ENCODE peak calls at places on chromosomes 11 and 22, in seven cellular contexts. U is left cardiac atrium; V is HTR-8/SVneo; H is body of pancreas; N is Daoy; J is stimulated activated CD4-positive, alpha-beta T cell treated with anti-CD3 and anti-CD28 coated beads, TNF-alpha, amount 100 ng/mL, for 48 hours; D is frontal cortex. O is an unnamed sample.

GRCh38 chr11:131750152-131750551 is 379.7 kb downstream of the NTM start:
- DNase-seq in U (no peak), D (no peak), J (no peak), N (no peak), V (no peak), H (no peak), O (no peak)

GRCh38 chr22:33006220-33006954 is 51.8 kb downstream of the SYN3 start:
- DNase-seq in H (no peak), J (no peak), N (no peak), U (no peak), V (no peak), D (no peak), O (no peak)

GRCh38 chr22:37638351-37639069 is 959 bp upstream of the SH3BP1 start:
- DNase-seq in U (no peak), V (no peak), D (no peak), N (no peak), H (no peak), J (no peak), O (no peak)

GRCh38 chr11:62726156-62727006 is 876 bp downstream of the HNRNPUL2 start:
- DNase-seq in N (no peak), U (no peak), H (peak), J (peak), D (no peak), V (no peak), O (no peak)

GRCh38 chr22:22362939-22363338 is 118.4 kb downstream of the VPREB1 start:
- DNase-seq in D (no peak), V (no peak), H (no peak), U (no peak), N (no peak), J (no peak), O (no peak)

GRCh38 chr22:39546889-39547586 is 14.5 kb upstream of the RPS19BP1 start:
- DNase-seq in V (no peak), U (no peak), D (no peak), N (peak), J (no peak), H (no peak), O (no peak)

GRCh38 chr22:23786261-23786710 is 480 bp upstream of the SMARCB1 start:
- DNase-seq in D (no peak), H (no peak), V (no peak), J (no peak), N (no peak), U (no peak), O (no peak)

GRCh38 chr11:1948389-1948788 is 1.3 kb downstream of the MRPL23 start:
- DNase-seq in J (no peak), V (no peak), D (no peak), U (no peak), N (no peak), H (peak), O (no peak)

GRCh38 chr11:27401280-27401679 is 38.3 kb upstream of the CCDC34 start:
- DNase-seq in D (no peak), J (no peak), U (no peak), H (no peak), N (no peak), V (no peak), O (no peak)

GRCh38 chr11:16356057-16356750 is at the start of gene SOX6:
- DNase-seq in D (peak), J (no peak), N (no peak), H (peak), V (no peak), U (no peak), O (peak)

GRCh38 chr22:37870273-37870672 is 21.1 kb downstream of the EIF3L start:
- DNase-seq in U (no peak), H (no peak), V (no peak), N (no peak), J (no peak), D (no peak), O (no peak)

GRCh38 chr11:62427630-62428233 is 8.9 kb downstream of the SCGB1A1 start:
- DNase-seq in J (no peak), U (no peak), N (peak), H (no peak), D (no peak), V (no peak), O (peak)

GRCh38 chr11:3674189-3674588 is 3.0 kb upstream of the CHRNA10 start:
- DNase-seq in D (no peak), N (peak), H (no peak), J (no peak), U (no peak), V (peak), O (no peak)

GRCh38 chr11:1219446-1219835 is 3.4 kb upstream of the MUC5B start:
- DNase-seq in N (no peak), H (peak), J (no peak), U (peak), D (no peak), V (no peak), O (no peak)

GRCh38 chr11:116650052-116650451 is 122.7 kb downstream of the BUD13 start:
- DNase-seq in D (no peak), U (no peak), V (no peak), J (no peak), H (no peak), N (no peak), O (no peak)

GRCh38 chr11:132318421-132319157 is 948.2 kb downstream of the NTM start:
- DNase-seq in H (no peak), U (no peak), N (peak), V (no peak), J (no peak), D (no peak), O (no peak)

GRCh38 chr11:64872790-64873488 is 5.5 kb downstream of the EHD1 start:
- DNase-seq in J (no peak), U (no peak), D (no peak), V (no peak), H (no peak), N (no peak), O (no peak)

GRCh38 chr11:62787005-62787759 is at the start of gene TMEM179B:
- DNase-seq in V (peak), N (peak), H (peak), D (peak), U (peak), J (peak), O (peak)

GRCh38 chr22:30325724-30326703 is 727 bp downstream of the TBC1D10A start:
- DNase-seq in D (no peak), V (no peak), H (peak), J (no peak), N (peak), U (peak), O (peak)

GRCh38 chr11:35555238-35555887 is 29.9 kb upstream of the PAMR1 start:
- DNase-seq in N (no peak), H (no peak), J (no peak), D (no peak), U (no peak), V (no peak), O (no peak)

GRCh38 chr22:36385491-36386350 is 2.0 kb downstream of the MYH9 start:
- DNase-seq in V (no peak), J (peak), N (peak), H (peak), U (peak), D (no peak), O (no peak)

GRCh38 chr11:45885274-45885920 is at the start of gene MAPK8IP1:
- DNase-seq in D (peak), J (peak), V (peak), N (peak), U (peak), H (peak), O (peak)

GRCh38 chr11:35006389-35007128 is 90.1 kb downstream of the PDHX start:
- DNase-seq in U (no peak), H (no peak), D (no peak), N (peak), J (no peak), V (no peak), O (no peak)

GRCh38 chr11:65652511-65653228 is 10.0 kb downstream of the RELA start:
- DNase-seq in J (peak), V (peak), U (peak), N (peak), D (peak), H (peak), O (peak)

GRCh38 chr11:112724194-112724790 is 236.9 kb upstream of the NCAM1 start:
- DNase-seq in U (no peak), J (no peak), N (no peak), D (no peak), V (no peak), H (no peak), O (no peak)

GRCh38 chr11:108680267-108680666 is 15.4 kb downstream of the DDX10 start:
- DNase-seq in J (no peak), U (no peak), H (no peak), V (no peak), N (no peak), D (no peak), O (no peak)

GRCh38 chr11:30196400-30197206 is 34.2 kb upstream of the FSHB start:
- DNase-seq in H (peak), J (peak), U (peak), N (peak), D (peak), V (peak), O (peak)

GRCh38 chr11:42913731-42914130 is 398.1 kb upstream of the API5 start:
- DNase-seq in V (no peak), H (no peak), J (no peak), N (no peak), U (no peak), D (no peak), O (no peak)

GRCh38 chr11:103035656-103036434 is 56.1 kb downstream of the DCUN1D5 start:
- DNase-seq in V (peak), N (peak), J (peak), H (peak), U (no peak), D (peak), O (peak)

GRCh38 chr11:70503201-70503877 is 105.0 kb downstream of the CTTN start:
- DNase-seq in U (no peak), H (no peak), V (no peak), N (no peak), J (no peak), D (no peak), O (no peak)

GRCh38 chr11:64891215-64891848 is 12.9 kb upstream of the EHD1 start:
- DNase-seq in N (no peak), V (no peak), U (no peak), H (peak), D (no peak), J (no peak), O (no peak)

O was measured in SK-MEL-5.